ENCODE peak calls at places on chromosomes 3 and 15, in nine cellular contexts. N, P, T, Z, A, G, D, V and F are unnamed samples.

GRCh38 chr3:10432931-10433330 is 72.5 kb downstream of the ATP2B2 start:
- DNase-seq in N (no peak), P (no peak), T (no peak), Z (no peak), A (no peak), G (no peak), D (no peak), V (no peak), F (no peak)

GRCh38 chr15:101521563-101521962 is 32.1 kb upstream of the PCSK6 start:
- DNase-seq in N (no peak), P (no peak), T (no peak), Z (no peak), A (no peak), G (no peak), D (peak; percentile 8), V (no peak), F (peak; percentile 3)

GRCh38 chr3:58824285-58824684 is 157.7 kb upstream of the FAM3D start:
- DNase-seq in N (no peak), P (peak; percentile 25), T (peak; percentile 29), Z (peak; percentile 36), A (peak; percentile 69), G (no peak), D (peak; percentile 37), V (peak; percentile 41), F (peak; percentile 33)

GRCh38 chr3:60322334-60322856 is 928.9 kb downstream of the FHIT start:
- DNase-seq in N (no peak), P (no peak), T (no peak), Z (no peak), A (no peak), G (no peak), D (no peak), V (no peak), F (no peak)

GRCh38 chr15:71688509-71689094 is 121.8 kb upstream of the NR2E3 start:
- DNase-seq in N (no peak), P (no peak), T (no peak), Z (no peak), A (no peak), G (no peak), D (no peak), V (no peak), F (no peak)

GRCh38 chr3:172307143-172307560 is 141.1 kb downstream of the GHSR start:
- DNase-seq in N (no peak), P (no peak), T (no peak), Z (no peak), A (peak; percentile 54), G (no peak), D (no peak), V (no peak), F (no peak)

GRCh38 chr15:34583399-34584320 is at the start of gene GOLGA8B:
- DNase-seq in N (peak; percentile 25), P (peak; percentile 88), T (peak; percentile 94), Z (peak; percentile 71), A (peak; percentile 43), G (no peak), D (peak; percentile 90), V (peak; percentile 77), F (peak; percentile 93)

GRCh38 chr3:115657168-115657567 is 33.9 kb downstream of the GAP43 start:
- DNase-seq in N (no peak), P (no peak), T (no peak), Z (no peak), A (no peak), G (no peak), D (no peak), V (no peak), F (no peak)

GRCh38 chr3:100700708-100701107 is 8.6 kb upstream of the TFG start:
- DNase-seq in N (no peak), P (no peak), T (no peak), Z (no peak), A (no peak), G (no peak), D (no peak), V (no peak), F (no peak)

GRCh38 chr3:186320862-186321568 is 41.0 kb downstream of the DGKG start:
- DNase-seq in N (no peak), P (no peak), T (no peak), Z (no peak), A (no peak), G (no peak), D (no peak), V (no peak), F (no peak)

GRCh38 chr15:28094732-28095521 is 4.2 kb downstream of the OCA2 start:
- DNase-seq in N (no peak), P (no peak), T (no peak), Z (no peak), A (no peak), G (no peak), D (no peak), V (peak; percentile 77), F (no peak)

DNA sequence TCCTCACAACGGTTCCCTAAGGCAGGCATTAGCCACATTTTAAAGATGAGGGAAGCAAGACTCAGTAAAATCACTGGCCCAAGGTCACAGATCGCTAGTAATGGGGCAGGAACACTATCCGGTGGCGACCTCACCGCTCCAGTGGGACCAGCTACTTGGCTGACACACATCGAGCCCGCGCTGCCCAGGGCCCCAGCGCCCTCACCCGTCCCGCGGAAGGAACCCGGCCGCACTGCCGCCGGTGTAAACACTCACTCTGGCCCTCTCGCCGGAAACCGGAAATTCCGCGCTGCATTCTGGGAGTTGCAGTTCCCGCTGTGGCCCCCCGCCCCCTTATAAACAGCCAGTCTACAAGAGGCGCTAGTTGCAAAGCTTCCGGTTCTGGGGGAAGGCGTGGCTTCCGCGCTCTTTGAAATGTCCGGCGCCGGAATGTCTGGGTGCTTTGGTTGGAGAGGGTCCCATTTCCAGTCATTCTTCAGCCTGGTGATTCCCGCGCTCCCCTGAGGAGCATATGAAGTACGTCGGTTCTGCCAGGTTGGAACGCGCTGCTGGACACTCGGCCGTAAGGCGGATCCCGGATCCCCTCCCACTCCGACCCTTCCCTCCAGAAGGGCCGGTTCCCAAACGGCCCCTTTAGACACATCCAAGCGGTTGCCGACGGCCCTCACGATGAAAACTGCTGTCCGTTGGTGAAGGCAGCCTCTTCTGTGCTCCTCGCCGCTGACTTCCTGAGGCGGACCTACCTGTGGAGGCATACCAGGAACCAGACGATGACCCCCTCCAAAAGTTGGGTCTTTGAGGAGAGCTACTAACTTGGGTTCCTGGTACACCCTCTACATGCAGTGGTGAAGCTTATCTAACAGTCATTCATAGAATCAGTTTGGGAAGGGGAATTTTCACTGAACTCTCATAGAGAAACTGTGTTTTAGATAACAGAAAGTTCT is at the start of gene UBL7:
- DNase-seq in N (peak; percentile 78), P (peak; percentile 96), T (peak; percentile 93), Z (peak; percentile 92), A (peak; percentile 96), G (peak; percentile 94), D (peak; percentile 96), V (peak; percentile 98), F (peak; percentile 93)
- TF ChIP-seq CTCF in N (no peak), P (peak; percentile 47), T (peak; percentile 49), Z (no peak), A (peak; percentile 3), G (no peak), D (no peak), V (peak; percentile 16), F (no peak)

DNA sequence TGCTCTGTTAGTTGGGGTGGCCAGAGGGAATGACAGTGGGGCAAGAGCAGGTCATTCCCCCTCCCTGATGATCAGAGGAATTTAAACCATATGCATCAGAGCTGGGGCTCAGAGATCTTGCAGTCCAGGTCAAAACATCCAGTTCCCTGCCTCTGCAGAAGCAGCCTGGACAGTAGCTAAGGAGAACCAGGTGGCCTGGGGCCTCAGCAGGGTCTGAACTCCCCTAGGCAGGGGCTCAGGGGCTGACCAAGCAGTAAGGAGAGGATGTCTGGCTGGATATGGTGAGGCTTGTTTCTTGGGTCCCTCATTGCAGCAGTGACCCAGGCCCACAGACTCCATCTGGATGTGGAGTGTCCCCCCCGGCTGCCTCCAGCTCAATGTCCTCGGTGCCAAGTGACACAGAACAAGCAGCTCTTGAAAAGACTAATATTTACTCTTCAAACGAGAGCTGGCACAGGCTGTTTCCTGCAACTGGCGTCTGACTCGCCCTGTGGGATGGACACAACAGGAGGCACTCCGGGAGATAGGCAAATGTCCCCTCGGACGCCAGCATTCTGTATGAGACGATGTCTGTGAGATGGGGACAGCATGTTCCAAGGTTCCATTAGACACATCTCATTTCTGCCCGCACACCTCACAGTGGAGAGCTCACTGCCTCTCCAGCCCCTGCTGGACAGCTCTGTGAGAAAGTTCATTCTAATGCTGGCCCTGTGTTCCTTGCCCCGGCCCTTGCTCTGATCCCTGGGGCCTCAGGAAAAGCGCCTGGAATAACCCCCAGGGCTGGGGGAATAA is 37.1 kb downstream of the SEC22C start:
- DNase-seq in N (no peak), P (no peak), T (no peak), Z (no peak), A (peak; percentile 14), G (no peak), D (no peak), V (peak; percentile 72), F (no peak)
- TF ChIP-seq CTCF in N (no peak), P (no peak), T (no peak), Z (no peak), A (peak; percentile 28), G (no peak), D (no peak), V (no peak), F (no peak)

DNA sequence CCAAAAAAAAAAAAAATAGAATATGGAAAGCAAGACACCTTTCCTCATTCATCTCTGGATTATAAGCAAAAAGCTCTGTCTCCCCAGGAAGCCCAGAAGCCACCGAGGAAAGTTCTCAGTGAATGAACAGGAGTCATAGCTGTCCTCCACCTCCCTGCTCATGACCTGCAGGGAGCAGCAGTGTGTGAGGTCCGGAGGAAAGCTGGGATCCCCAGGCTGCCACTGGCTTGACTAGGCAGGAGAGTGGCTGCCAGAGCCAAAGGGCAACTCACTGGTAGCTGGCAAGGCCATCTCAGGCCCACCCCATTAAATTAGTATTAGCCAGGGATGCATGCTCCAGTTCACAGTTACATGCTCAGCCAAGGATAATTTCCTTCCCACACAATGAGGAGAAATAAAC is 191.6 kb upstream of the STT3B start:
- DNase-seq in N (no peak), P (no peak), T (no peak), Z (no peak), A (no peak), G (no peak), D (no peak), V (no peak), F (no peak)
- TF ChIP-seq CTCF in N (no peak), P (no peak), T (no peak), Z (no peak), A (peak; percentile 6), G (no peak), D (peak; percentile 3), V (no peak), F (no peak)

GRCh38 chr3:38622336-38622735 is 27.2 kb downstream of the SCN5A start:
- DNase-seq in N (no peak), P (no peak), T (no peak), Z (no peak), A (no peak), G (no peak), D (no peak), V (no peak), F (no peak)

GRCh38 chr3:38627956-38628355 is 21.5 kb downstream of the SCN5A start:
- DNase-seq in N (no peak), P (peak; percentile 58), T (peak; percentile 60), Z (no peak), A (peak; percentile 9), G (no peak), D (peak; percentile 65), V (no peak), F (peak; percentile 42)

GRCh38 chr3:38620236-38620635 is 29.3 kb downstream of the SCN5A start:
- DNase-seq in N (no peak), P (no peak), T (no peak), Z (no peak), A (no peak), G (no peak), D (no peak), V (no peak), F (no peak)

GRCh38 chr3:38626171-38626570 is 23.3 kb downstream of the SCN5A start:
- DNase-seq in N (no peak), P (no peak), T (no peak), Z (no peak), A (no peak), G (no peak), D (no peak), V (no peak), F (no peak)

GRCh38 chr3:38623539-38623938 is 25.9 kb downstream of the SCN5A start:
- DNase-seq in N (no peak), P (no peak), T (no peak), Z (no peak), A (no peak), G (no peak), D (no peak), V (no peak), F (no peak)
- TF ChIP-seq CTCF in N (no peak), P (no peak), T (no peak), Z (no peak), A (peak; percentile 2), G (no peak), D (no peak), V (no peak), F (no peak)